ENCODE peak calls at places on chromosomes 4 and X, in seven cellular contexts. Y is fibroblast of pulmonary artery, J is GM13977, D is GM13976, K is left lung, T is adrenal gland, U is cardiac fibroblast. N is an unnamed sample.

GRCh38 chr4:140243345-140243753 is 89.4 kb upstream of the MAML3 start:
- DNase-seq in J (peak), D (peak), K (peak), T (no peak), U (no peak), Y (no peak), N (no peak)

GRCh38 chr4:47642985-47643745 is 158.1 kb downstream of the ATP10D start:
- DNase-seq in K (no peak), T (no peak), D (no peak), Y (peak), J (no peak), U (peak), N (no peak)

GRCh38 chrX:74924449-74925209 is 623 bp downstream of the NEXMIF start:
- DNase-seq in U (peak), D (peak), K (peak), J (peak), T (peak), Y (peak), N (peak)

GRCh38 chr4:72194453-72194852 is 162.7 kb downstream of the NPFFR2 start:
- DNase-seq in K (no peak), U (no peak), D (no peak), J (no peak), Y (no peak), T (no peak), N (no peak)

GRCh38 chr4:2756691-2757350 is 685 bp upstream of the TNIP2 start:
- DNase-seq in T (no peak), K (peak), U (no peak), J (no peak), Y (peak), D (no peak), N (no peak)

GRCh38 chr4:33841120-33841519 is 2403.2 kb downstream of the ARAP2 start:
- DNase-seq in K (no peak), T (no peak), J (no peak), D (no peak), Y (no peak), U (no peak), N (no peak)

GRCh38 chrX:26557691-26558321 is 341.8 kb downstream of the MAGEB5 start:
- DNase-seq in Y (no peak), T (no peak), K (no peak), U (no peak), J (no peak), D (no peak), N (no peak)

GRCh38 chr4:159946983-159947645 is 844.2 kb downstream of the RAPGEF2 start:
- DNase-seq in Y (peak), U (peak), J (peak), K (no peak), D (peak), T (no peak), N (no peak)

GRCh38 chr4:159855731-159856130 is 752.9 kb downstream of the RAPGEF2 start:
- DNase-seq in Y (no peak), T (no peak), D (no peak), K (no peak), J (no peak), U (no peak), N (no peak)

GRCh38 chr4:57424231-57424897 is 314.2 kb upstream of the IGFBP7 start:
- DNase-seq in J (no peak), T (peak), Y (peak), D (no peak), U (peak), K (no peak), N (no peak)

GRCh38 chrX:9746148-9746880 is 19.3 kb downstream of the GPR143 start:
- DNase-seq in T (peak), K (no peak), J (no peak), U (peak), D (no peak), Y (peak), N (no peak)

GRCh38 chrX:17859609-17860178 is 1.4 kb downstream of the RAI2 start:
- DNase-seq in Y (no peak), K (no peak), D (no peak), U (no peak), J (no peak), T (no peak), N (no peak)

GRCh38 chr4:78659264-78659663 is 107.7 kb downstream of the ANXA3 start:
- DNase-seq in D (no peak), K (no peak), T (peak), J (no peak), Y (peak), U (peak), N (no peak)

GRCh38 chrX:68685722-68686683 is 38.5 kb downstream of the STARD8 start:
- DNase-seq in J (peak), U (peak), D (peak), Y (peak), K (peak), T (peak), N (no peak)
- TF ChIP-seq CTCF in J (peak), U (peak), D (no peak), Y (peak), K (no peak), T (no peak), N (no peak)

GRCh38 chr4:83535945-83536648 is at the start of gene GPAT3:
- DNase-seq in T (peak), J (peak), U (no peak), D (peak), Y (peak), K (peak), N (peak)
- TF ChIP-seq CTCF in T (no peak), J (no peak), U (no peak), D (no peak), Y (no peak), K (no peak), N (no peak)

GRCh38 chrX:115970718-115971117 is 199.8 kb upstream of the AGTR2 start:
- DNase-seq in J (no peak), Y (no peak), K (no peak), D (no peak), T (no peak), U (no peak), N (no peak)

GRCh38 chrX:115972717-115973116 is 197.8 kb upstream of the AGTR2 start:
- DNase-seq in K (no peak), U (peak), T (no peak), D (no peak), J (no peak), Y (peak), N (no peak)

GRCh38 chrX:115966920-115967319 is 203.6 kb upstream of the AGTR2 start:
- DNase-seq in T (no peak), D (peak), J (no peak), Y (no peak), U (peak), K (no peak), N (no peak)

DNA sequence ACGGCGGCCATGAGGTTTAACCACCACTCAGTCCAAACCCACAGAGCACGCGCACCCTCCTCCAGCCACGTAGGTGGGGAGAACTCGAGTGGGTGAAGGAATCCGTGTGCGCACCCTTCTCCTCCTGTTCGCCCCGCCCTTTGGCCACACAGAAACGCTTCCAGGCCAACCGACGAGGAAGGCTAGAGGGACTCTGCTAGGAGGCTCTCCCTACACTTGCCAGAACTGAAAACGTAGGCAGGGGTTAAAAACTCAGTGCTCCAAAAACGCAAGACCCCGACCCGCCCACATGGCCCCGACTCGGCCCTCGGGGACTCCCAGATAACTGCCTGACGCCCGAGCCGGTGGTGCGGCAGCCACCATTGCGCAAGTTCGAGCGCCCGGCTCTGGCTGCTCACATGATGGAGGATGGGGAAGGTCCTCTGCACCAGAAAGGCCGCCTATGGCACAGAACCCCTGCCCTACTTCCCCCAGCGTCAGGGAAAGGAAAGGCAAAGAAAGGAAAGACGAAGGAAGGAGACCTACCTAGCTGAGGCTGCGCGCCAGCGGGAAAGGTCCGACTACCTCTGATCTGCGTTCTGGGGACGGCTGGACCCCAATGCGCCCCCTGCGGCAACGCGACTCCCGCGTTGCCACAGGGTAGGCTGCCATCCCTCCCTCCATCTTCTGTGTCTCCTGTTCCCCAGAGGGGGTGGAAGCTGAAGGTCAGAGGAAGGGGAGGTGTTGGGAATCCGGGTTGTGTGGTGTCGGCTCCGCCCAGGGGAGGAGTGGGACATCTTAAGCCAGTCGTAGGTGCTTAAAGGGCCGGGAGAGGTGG is 201.9 kb upstream of the AGTR2 start:
- DNase-seq in D (peak), Y (peak), U (peak), T (no peak), K (no peak), J (peak), N (no peak)
- TF ChIP-seq CTCF in D (no peak), Y (no peak), U (no peak), T (no peak), K (no peak), J (peak), N (peak)

GRCh38 chrX:48648299-48648698 is 35.3 kb upstream of the WAS start:
- DNase-seq in D (peak), J (no peak), Y (peak), T (peak), K (no peak), U (peak), N (no peak)

GRCh38 chrX:48645669-48646068 is 37.9 kb upstream of the WAS start:
- DNase-seq in U (no peak), D (no peak), K (no peak), J (no peak), Y (no peak), T (no peak), N (no peak)

DNA sequence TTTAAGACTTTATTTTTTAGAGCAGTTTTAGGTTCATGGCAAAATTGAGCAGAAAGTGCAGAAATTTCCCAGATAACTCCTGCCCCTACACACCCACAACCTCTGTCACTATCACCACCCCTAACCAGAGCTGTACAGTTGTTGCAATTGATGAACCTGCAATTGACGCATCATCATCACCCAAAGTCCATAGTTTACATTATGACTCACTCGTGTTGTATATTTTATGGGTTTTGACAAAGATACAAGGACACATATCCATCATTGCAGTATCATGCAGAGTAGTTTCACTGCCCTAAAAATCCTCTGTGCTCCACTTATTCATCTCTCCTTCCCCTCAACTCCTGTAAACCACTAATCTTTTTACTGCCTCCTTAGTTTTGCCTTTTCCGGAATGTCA is 34.5 kb upstream of the WAS start:
- DNase-seq in D (no peak), T (no peak), K (no peak), J (no peak), Y (no peak), U (no peak), N (no peak)
- TF ChIP-seq CTCF in D (no peak), T (no peak), K (no peak), J (no peak), Y (no peak), U (no peak), N (no peak)

DNA sequence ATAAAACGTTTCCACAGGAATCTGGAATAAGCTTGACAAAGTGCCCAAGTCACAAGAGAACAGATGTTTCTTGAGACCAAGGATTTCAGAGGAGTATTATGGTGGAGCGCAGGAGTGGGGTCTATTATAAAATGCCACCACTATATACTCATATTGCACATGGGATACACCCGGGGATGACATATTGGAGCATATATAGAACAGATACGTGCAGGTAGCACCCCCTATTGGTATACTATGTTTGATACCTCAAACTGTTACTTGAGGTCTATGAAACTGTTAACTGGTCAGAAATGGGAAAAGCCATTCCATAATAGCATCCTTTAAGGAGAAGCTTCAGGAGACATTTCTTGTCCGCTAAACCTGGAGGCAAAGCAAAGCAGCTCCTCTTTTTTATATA is 86.0 kb downstream of the PCYT1B start:
- DNase-seq in T (no peak), D (peak), J (peak), U (peak), Y (peak), K (no peak), N (no peak)
- TF ChIP-seq CTCF in T (peak), D (no peak), J (peak), U (peak), Y (peak), K (no peak), N (peak)

GRCh38 chrX:155857561-155857960 is 23.6 kb upstream of the VAMP7 start:
- DNase-seq in T (no peak), K (no peak), D (no peak), U (peak), Y (peak), J (no peak), N (no peak)
- TF ChIP-seq CTCF in T (no peak), K (no peak), D (peak), U (peak), Y (peak), J (peak), N (peak)

GRCh38 chrX:86021652-86022289 is 25.6 kb downstream of the CHM start:
- DNase-seq in K (no peak), Y (peak), T (no peak), D (no peak), J (no peak), U (peak), N (no peak)

GRCh38 chrX:86013792-86014191 is 33.6 kb downstream of the CHM start:
- DNase-seq in D (no peak), U (no peak), K (no peak), J (no peak), Y (no peak), T (no peak), N (no peak)

GRCh38 chrX:86014421-86014820 is 32.9 kb downstream of the CHM start:
- DNase-seq in U (no peak), K (no peak), J (no peak), D (no peak), T (no peak), Y (no peak), N (no peak)

GRCh38 chrX:86012188-86012587 is 35.2 kb downstream of the CHM start:
- DNase-seq in Y (no peak), J (no peak), T (no peak), K (no peak), D (no peak), U (no peak), N (no peak)

DNA sequence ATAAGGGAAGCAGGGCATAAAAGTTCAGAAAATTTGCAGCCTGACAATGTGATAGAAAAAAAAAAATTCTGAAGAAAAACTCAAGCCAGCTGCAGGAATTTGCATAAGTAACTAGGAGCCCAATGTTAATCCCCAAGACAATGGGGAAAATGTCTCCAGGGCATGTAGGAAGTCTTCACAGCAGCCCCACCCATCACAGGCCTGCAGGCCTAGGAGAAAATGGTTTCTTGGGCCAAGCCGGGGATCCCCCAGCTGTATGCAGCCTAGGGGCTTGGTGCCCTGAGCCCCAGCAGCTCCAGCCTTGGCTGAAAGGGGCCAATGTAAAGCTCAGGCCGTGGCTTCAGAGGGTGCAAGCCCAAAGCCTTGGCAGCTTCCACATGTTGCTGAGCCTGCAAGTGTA is 31.2 kb downstream of the CHM start:
- DNase-seq in T (no peak), U (no peak), K (no peak), D (no peak), J (no peak), Y (no peak), N (no peak)
- TF ChIP-seq CTCF in T (no peak), U (no peak), K (no peak), D (no peak), J (no peak), Y (no peak), N (no peak)

GRCh38 chr4:98626350-98626749 is 32.1 kb downstream of the TSPAN5 start:
- DNase-seq in J (no peak), U (peak), D (no peak), T (no peak), K (peak), Y (peak), N (no peak)
- TF ChIP-seq CTCF in J (no peak), U (peak), D (no peak), T (no peak), K (no peak), Y (peak), N (no peak)

GRCh38 chr4:4818440-4819212 is 40.8 kb upstream of the MSX1 start:
- DNase-seq in Y (no peak), K (no peak), D (no peak), T (no peak), U (no peak), J (no peak), N (peak)

GRCh38 chr4:4821577-4821976 is 37.9 kb upstream of the MSX1 start:
- DNase-seq in U (no peak), T (no peak), K (no peak), J (no peak), Y (no peak), D (no peak), N (no peak)

GRCh38 chr4:4819213-4819606 is 40.3 kb upstream of the MSX1 start:
- DNase-seq in D (no peak), T (no peak), Y (no peak), J (no peak), U (no peak), K (no peak), N (peak)

GRCh38 chr4:4820739-4821138 is 38.7 kb upstream of the MSX1 start:
- DNase-seq in Y (no peak), J (no peak), T (no peak), D (no peak), K (no peak), U (no peak), N (peak)

GRCh38 chr4:4820264-4820663 is 39.2 kb upstream of the MSX1 start:
- DNase-seq in Y (no peak), J (no peak), T (no peak), K (no peak), D (no peak), U (no peak), N (peak)
- TF ChIP-seq CTCF in Y (no peak), J (no peak), T (no peak), K (no peak), D (no peak), U (no peak), N (no peak)

N was measured in osteocyte.